ENCODE peak calls at places on chromosomes 6 and 20, in six cellular contexts. W, L, P, S, O and D are unnamed samples.

GRCh38 chr20:14709439-14709838 is 372.0 kb upstream of the FLRT3 start:
- DNase-seq in W (no peak), L (no peak), P (no peak), S (no peak), O (no peak), D (no peak)

GRCh38 chr6:32148722-32149576 is 2.8 kb downstream of the PRRT1 start:
- DNase-seq in W (no peak), L (no peak), P (no peak), S (peak), O (peak), D (no peak)

GRCh38 chr20:18388860-18389259 is 78.0 kb downstream of the DZANK1 start:
- DNase-seq in W (no peak), L (peak), P (no peak), S (no peak), O (no peak), D (peak)

GRCh38 chr6:30091577-30092381 is 16.2 kb upstream of the RNF39 start:
- DNase-seq in W (no peak), L (peak), P (no peak), S (no peak), O (no peak), D (peak)

GRCh38 chr6:80767808-80768207 is 661.3 kb downstream of the BCKDHB start:
- DNase-seq in W (peak), L (peak), P (no peak), S (no peak), O (peak), D (peak)

GRCh38 chr20:9912858-9913434 is 74.1 kb upstream of the PAK5 start:
- DNase-seq in W (peak), L (peak), P (peak), S (peak), O (peak), D (peak)

GRCh38 chr6:144661101-144661806 is 376.1 kb downstream of the UTRN start:
- DNase-seq in W (peak), L (no peak), P (no peak), S (no peak), O (no peak), D (no peak)

GRCh38 chr6:150550244-150550643 is 49.4 kb upstream of the PLEKHG1 start:
- DNase-seq in W (no peak), L (no peak), P (no peak), S (no peak), O (no peak), D (no peak)

GRCh38 chr20:61487346-61488022 is 235.4 kb downstream of the CDH4 start:
- DNase-seq in W (no peak), L (no peak), P (no peak), S (no peak), O (no peak), D (no peak)

GRCh38 chr6:140228491-140228890 is 854.0 kb upstream of the CITED2 start:
- DNase-seq in W (no peak), L (no peak), P (no peak), S (no peak), O (no peak), D (no peak)

GRCh38 chr6:23478324-23478723 is 647.7 kb upstream of the NRSN1 start:
- DNase-seq in W (no peak), L (no peak), P (no peak), S (no peak), O (no peak), D (no peak)

GRCh38 chr20:49395183-49395582 is 87.3 kb downstream of the KCNB1 start:
- DNase-seq in W (no peak), L (no peak), P (no peak), S (peak), O (no peak), D (no peak)

GRCh38 chr6:164097557-164098398 is 683.3 kb downstream of the QKI start:
- DNase-seq in W (no peak), L (peak), P (no peak), S (no peak), O (peak), D (no peak)

GRCh38 chr6:10375391-10375969 is 39.4 kb downstream of the TFAP2A start:
- DNase-seq in W (no peak), L (no peak), P (no peak), S (no peak), O (no peak), D (no peak)

GRCh38 chr6:150599199-150600002 is at the start of gene PLEKHG1:
- DNase-seq in W (no peak), L (peak), P (peak), S (peak), O (peak), D (no peak)

GRCh38 chr20:64080813-64081619 is 1.1 kb downstream of the OPRL1 start:
- DNase-seq in W (no peak), L (no peak), P (no peak), S (no peak), O (no peak), D (no peak)
- H3K4me3 ChIP-seq in W (no peak), L (no peak), P (no peak), S (no peak), O (no peak), D (no peak)

GRCh38 chr6:12010635-12011275 is 1.4 kb upstream of the HIVEP1 start:
- DNase-seq in W (no peak), L (no peak), P (no peak), S (peak), O (peak), D (no peak)
- TF ChIP-seq CTCF in W (no peak), L (no peak), P (no peak), S (no peak), O (no peak), D (no peak)

GRCh38 chr6:129490551-129491245 is 219.3 kb downstream of the ARHGAP18 start:
- DNase-seq in W (peak), L (peak), P (peak), S (no peak), O (peak), D (peak)
- H3K4me3 ChIP-seq in W (peak), L (peak), P (peak), S (no peak), O (no peak), D (peak)

DNA sequence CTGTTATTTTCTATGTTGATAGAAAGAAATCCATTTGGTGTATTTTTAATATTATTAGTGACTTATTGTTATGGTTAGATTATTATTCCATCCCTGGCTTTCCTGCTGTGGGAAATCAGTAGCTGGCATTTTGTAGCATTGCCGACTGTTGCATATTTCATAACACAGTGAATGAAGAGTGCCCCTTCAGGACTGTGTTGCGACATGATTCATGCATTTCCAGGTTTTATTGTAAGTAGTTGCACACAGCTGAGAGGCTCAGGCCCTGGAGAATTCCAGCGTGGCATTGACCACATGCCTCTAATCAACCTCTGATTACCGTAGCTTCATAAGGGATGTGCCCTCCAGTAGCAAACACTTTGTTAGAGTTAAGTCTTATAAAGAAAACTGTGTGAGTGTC is 263.9 kb downstream of the FARS2 start:
- DNase-seq in W (no peak), L (peak), P (no peak), S (no peak), O (no peak), D (peak)
- TF ChIP-seq CTCF in W (no peak), L (no peak), P (no peak), S (no peak), O (no peak), D (no peak)

GRCh38 chr6:22251331-22251730 is 45.5 kb downstream of the PRL start:
- DNase-seq in W (peak), L (peak), P (no peak), S (no peak), O (no peak), D (no peak)

GRCh38 chr6:22250486-22250885 is 46.4 kb downstream of the PRL start:
- DNase-seq in W (peak), L (no peak), P (no peak), S (no peak), O (no peak), D (no peak)

GRCh38 chr6:22247916-22248482 is 48.8 kb downstream of the PRL start:
- DNase-seq in W (no peak), L (peak), P (no peak), S (no peak), O (no peak), D (no peak)

GRCh38 chr6:22249646-22250045 is 47.2 kb downstream of the PRL start:
- DNase-seq in W (no peak), L (no peak), P (no peak), S (no peak), O (no peak), D (no peak)

DNA sequence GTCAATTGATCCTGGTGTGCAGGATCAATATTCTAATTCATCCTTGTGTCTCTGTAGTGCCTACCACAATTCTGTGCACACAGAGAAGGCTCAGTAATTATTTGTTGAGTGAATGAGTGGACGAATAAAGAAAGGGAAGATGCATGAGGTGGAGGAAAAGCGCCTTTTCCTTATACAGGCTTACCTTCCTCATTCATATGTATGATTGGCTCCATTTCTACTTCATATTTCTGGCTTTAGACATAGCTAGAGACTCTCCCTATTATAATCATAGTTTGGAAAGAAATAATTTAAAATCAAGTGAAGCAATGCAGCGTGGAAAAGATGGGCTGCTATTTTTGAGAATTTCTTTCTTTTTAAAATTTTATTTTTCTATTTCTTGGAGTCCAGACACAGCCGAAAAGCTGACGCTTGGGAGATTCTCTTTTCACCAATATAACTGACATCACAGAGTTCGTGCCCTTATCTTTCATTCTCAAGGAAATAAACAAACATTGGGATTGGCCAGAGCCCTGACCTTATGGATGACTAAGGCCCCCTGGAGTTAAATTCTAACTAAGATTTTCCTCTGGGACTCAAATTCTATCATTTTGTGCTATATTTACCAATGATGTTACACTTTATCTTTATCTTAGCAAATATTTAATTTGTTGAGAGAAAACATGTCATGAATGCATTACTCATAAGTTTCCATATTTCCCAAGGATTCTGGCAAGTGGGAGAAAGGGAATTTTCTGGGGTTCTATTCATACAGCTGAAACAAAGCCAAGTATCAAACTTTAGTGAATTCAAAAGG is 48.1 kb downstream of the PRL start:
- DNase-seq in W (peak), L (peak), P (no peak), S (no peak), O (no peak), D (no peak)
- H3K4me3 ChIP-seq in W (no peak), L (no peak), P (no peak), S (no peak), O (no peak), D (no peak)

GRCh38 chr6:49539102-49539501 is 11.4 kb upstream of the C6orf141 start:
- DNase-seq in W (no peak), L (no peak), P (no peak), S (no peak), O (no peak), D (no peak)

GRCh38 chr6:49530141-49530775 is 20.2 kb upstream of the C6orf141 start:
- DNase-seq in W (no peak), L (no peak), P (no peak), S (no peak), O (no peak), D (no peak)

GRCh38 chr6:49541210-49541724 is 9.2 kb upstream of the C6orf141 start:
- DNase-seq in W (peak), L (peak), P (no peak), S (no peak), O (no peak), D (peak)

GRCh38 chr6:49540614-49541013 is 9.9 kb upstream of the C6orf141 start:
- DNase-seq in W (no peak), L (no peak), P (no peak), S (no peak), O (no peak), D (no peak)

DNA sequence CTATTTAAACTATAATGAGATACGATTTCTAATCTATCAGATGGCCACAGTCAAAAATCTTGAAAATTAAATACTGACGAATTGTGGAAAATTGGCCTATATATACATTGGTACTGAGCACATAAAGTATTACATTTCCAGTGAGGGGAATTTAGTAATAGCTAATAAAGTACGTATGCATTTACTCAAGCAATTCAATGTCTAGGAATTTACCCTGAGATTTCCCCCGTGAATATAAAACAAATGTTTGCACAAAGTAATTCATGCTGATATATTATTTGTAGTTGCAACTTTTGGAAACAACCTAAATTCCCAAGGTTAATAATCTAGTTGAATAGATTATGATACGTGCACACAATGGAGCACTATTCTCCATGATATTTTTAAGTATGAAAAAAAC is 14.7 kb upstream of the C6orf141 start:
- DNase-seq in W (no peak), L (no peak), P (no peak), S (no peak), O (no peak), D (no peak)
- TF ChIP-seq CTCF in W (no peak), L (no peak), P (no peak), S (no peak), O (no peak), D (no peak)

GRCh38 chr20:8855315-8855714 is 213.6 kb upstream of the PLCB4 start:
- DNase-seq in W (peak), L (peak), P (no peak), S (no peak), O (peak), D (no peak)

GRCh38 chr20:8856668-8857067 is 212.2 kb upstream of the PLCB4 start:
- DNase-seq in W (no peak), L (no peak), P (no peak), S (no peak), O (no peak), D (no peak)

GRCh38 chr20:8851446-8851845 is 217.4 kb upstream of the PLCB4 start:
- DNase-seq in W (no peak), L (no peak), P (no peak), S (no peak), O (no peak), D (no peak)

GRCh38 chr20:8853805-8854338 is 215.0 kb upstream of the PLCB4 start:
- DNase-seq in W (peak), L (peak), P (peak), S (peak), O (no peak), D (peak)

DNA sequence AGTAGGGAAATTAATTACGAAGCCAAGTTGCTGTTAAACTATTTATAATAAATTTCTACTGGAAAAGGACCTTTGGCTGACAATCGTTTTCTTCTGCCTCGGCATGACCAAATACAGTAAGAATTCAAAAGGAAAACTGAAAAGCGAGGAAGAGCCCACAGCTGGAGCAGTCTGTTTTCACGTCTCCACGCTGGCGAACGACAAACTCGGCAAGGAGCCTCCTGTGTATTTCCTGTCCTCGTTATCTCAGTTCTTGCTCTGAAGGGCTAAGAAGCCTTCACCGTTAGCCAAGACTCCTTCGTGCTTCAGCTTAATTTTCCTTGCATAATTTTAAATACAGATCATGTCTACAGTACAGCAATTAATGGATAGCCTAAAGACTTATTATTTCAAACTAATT is 214.3 kb upstream of the PLCB4 start:
- DNase-seq in W (no peak), L (peak), P (no peak), S (no peak), O (peak), D (no peak)
- H3K4me3 ChIP-seq in W (no peak), L (peak), P (no peak), S (no peak), O (no peak), D (no peak)